ENCODE peak calls at places on chromosomes 6 and 20, in four cellular contexts. C, N, O and M are unnamed samples.

GRCh38 chr20:58642465-58642864 is 8.6 kb upstream of the STX16 start:
- DNase-seq in C (no peak), N (no peak), O (no peak), M (no peak)

GRCh38 chr6:136607932-136608772 is 57.9 kb upstream of the MAP7 start:
- DNase-seq in C (peak), O (peak), N (peak), M (peak)

GRCh38 chr20:53805895-53806384 is 212.3 kb upstream of the ZNF217 start:
- DNase-seq in O (no peak), C (no peak), N (no peak), M (no peak)

GRCh38 chr20:8661229-8662023 is 407.5 kb upstream of the PLCB4 start:
- DNase-seq in N (no peak), C (no peak), O (no peak), M (no peak)

GRCh38 chr20:51554538-51555165 is 12.1 kb upstream of the NFATC2 start:
- DNase-seq in N (no peak), O (no peak), C (no peak), M (no peak)

GRCh38 chr6:121780325-121781313 is 345.2 kb downstream of the GJA1 start:
- DNase-seq in C (peak), O (no peak), N (peak), M (peak)

GRCh38 chr6:89792881-89793280 is 26.7 kb downstream of the MDN1 start:
- DNase-seq in C (no peak), N (peak), O (no peak), M (no peak)

GRCh38 chr20:44068780-44069191 is 118.2 kb downstream of the JPH2 start:
- DNase-seq in O (no peak), C (no peak), N (no peak), M (no peak)

GRCh38 chr6:165245287-165245686 is 64.1 kb downstream of the C6orf118 start:
- DNase-seq in O (no peak), N (peak), C (no peak), M (no peak)

GRCh38 chr6:160337301-160337700 is 10.9 kb upstream of the SLC22A3 start:
- DNase-seq in O (no peak), N (no peak), C (no peak), M (no peak)

GRCh38 chr6:160333101-160333500 is 15.1 kb upstream of the SLC22A3 start:
- DNase-seq in C (no peak), N (no peak), O (no peak), M (no peak)

GRCh38 chr6:160337991-160338390 is 10.2 kb upstream of the SLC22A3 start:
- DNase-seq in O (no peak), C (no peak), N (no peak), M (no peak)

GRCh38 chr6:160333841-160334240 is 14.3 kb upstream of the SLC22A3 start:
- DNase-seq in C (no peak), N (no peak), O (no peak), M (no peak)

GRCh38 chr6:160336200-160336599 is 12.0 kb upstream of the SLC22A3 start:
- DNase-seq in C (no peak), N (no peak), O (no peak), M (no peak)
- H3K27ac ChIP-seq in C (no peak), N (no peak), O (no peak), M (no peak)

GRCh38 chr6:2988076-2988425 is 11.6 kb upstream of the NQO2 start:
- DNase-seq in N (no peak), C (no peak), O (no peak), M (no peak)
- H3K27ac ChIP-seq in N (peak), C (peak), O (peak), M (peak)

DNA sequence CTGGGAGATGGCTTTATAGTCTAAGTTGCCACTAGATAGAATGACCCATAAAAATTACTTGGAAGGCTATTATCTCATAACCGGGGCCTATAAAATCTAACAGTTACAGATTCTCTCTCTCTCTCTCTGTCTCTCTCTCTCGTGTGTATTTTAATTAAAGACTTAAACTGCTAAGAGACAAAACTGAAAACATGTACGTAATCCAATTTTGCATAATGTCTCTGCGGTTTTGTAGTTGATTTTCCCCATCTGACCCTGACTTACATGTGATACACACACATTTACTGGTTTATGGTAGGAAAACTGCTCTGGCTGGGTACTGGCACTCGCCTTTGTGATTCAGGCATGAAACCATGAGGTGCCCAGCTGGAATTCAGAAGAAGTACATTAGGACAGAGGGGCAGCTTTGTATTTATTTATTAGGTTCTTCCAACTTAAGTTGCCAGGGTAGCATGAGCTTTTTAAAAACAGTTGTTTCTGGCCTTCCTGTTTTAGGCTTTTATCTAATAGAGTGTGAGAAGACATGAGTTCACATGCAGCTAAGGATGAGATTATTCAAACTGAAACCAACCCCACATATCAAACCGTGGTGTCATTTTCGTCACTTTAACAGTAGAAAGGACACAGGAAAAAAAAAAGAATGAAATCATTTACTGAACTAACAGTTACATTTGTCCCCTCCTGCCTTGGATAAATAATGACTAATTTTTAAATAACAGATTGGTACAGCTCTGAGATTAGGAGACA is 182.5 kb downstream of the GMPR start:
- DNase-seq in C (no peak), O (peak), N (no peak), M (peak)
- H3K27ac ChIP-seq in C (no peak), O (peak), N (peak), M (peak)

GRCh38 chr6:152745509-152746171 is 5.0 kb upstream of the VIP start:
- DNase-seq in O (no peak), N (no peak), C (no peak), M (no peak)
- H3K27ac ChIP-seq in O (no peak), N (no peak), C (no peak), M (no peak)

DNA sequence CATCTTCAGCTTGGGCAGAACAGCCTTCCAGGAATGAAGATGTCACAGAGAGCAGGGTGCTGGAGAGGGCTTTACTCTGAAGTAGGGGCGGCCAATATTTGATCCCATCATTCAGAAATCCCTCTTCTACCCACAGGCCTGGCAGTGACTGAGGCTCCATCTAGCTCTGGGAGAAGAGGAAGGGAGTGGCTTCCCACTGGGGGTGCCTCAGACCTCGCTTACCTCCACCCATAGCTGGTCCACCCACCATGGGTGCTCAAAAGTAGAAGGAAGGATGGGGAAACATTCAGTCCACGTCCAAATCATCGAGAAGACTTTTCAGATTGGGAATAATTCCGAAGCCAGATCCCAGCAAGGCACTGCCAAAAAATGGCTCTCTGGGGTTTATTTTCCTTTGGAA is 11.8 kb upstream of the THBD start:
- DNase-seq in O (no peak), N (no peak), C (no peak), M (no peak)
- H3K27ac ChIP-seq in O (no peak), N (peak), C (peak), M (no peak)